ENCODE peak calls at places on chromosomes 11 and 22, in six cellular contexts. W, E, R, Q, H and C are unnamed samples.

GRCh38 chr11:46290598-46291309 is 13.3 kb downstream of the CREB3L1 start:
- DNase-seq in W (peak), E (no peak), R (peak), Q (no peak), H (peak), C (no peak)

GRCh38 chr11:126407101-126407521 is 51.6 kb downstream of the ST3GAL4 start:
- DNase-seq in W (no peak), E (no peak), R (no peak), Q (no peak), H (no peak), C (no peak)

GRCh38 chr11:106872246-106872645 is 146.0 kb downstream of the GUCY1A2 start:
- DNase-seq in W (no peak), E (no peak), R (no peak), Q (no peak), H (no peak), C (no peak)

GRCh38 chr11:110381214-110381613 is 48.5 kb upstream of the FDX1 start:
- DNase-seq in W (no peak), E (no peak), R (no peak), Q (no peak), H (no peak), C (no peak)

GRCh38 chr11:34395916-34396555 is 38.2 kb upstream of the ABTB2 start:
- DNase-seq in W (no peak), E (no peak), R (no peak), Q (no peak), H (no peak), C (no peak)

GRCh38 chr11:43708776-43709175 is 28.2 kb downstream of the HSD17B12 start:
- DNase-seq in W (no peak), E (no peak), R (peak), Q (no peak), H (no peak), C (no peak)

GRCh38 chr11:131763193-131763890 is 392.9 kb downstream of the NTM start:
- DNase-seq in W (no peak), E (no peak), R (peak), Q (no peak), H (no peak), C (no peak)

GRCh38 chr11:16871368-16871767 is 132.9 kb downstream of the C11orf58 start:
- DNase-seq in W (no peak), E (no peak), R (no peak), Q (no peak), H (no peak), C (no peak)

GRCh38 chr11:61061081-61061826 is 41.0 kb upstream of the CD5 start:
- DNase-seq in W (no peak), E (peak), R (no peak), Q (no peak), H (no peak), C (peak)

GRCh38 chr11:119624102-119624615 is 104.8 kb downstream of the NECTIN1 start:
- DNase-seq in W (peak), E (no peak), R (peak), Q (no peak), H (no peak), C (no peak)

GRCh38 chr11:67010296-67010905 is 12.5 kb upstream of the SYT12 start:
- DNase-seq in W (no peak), E (no peak), R (peak), Q (no peak), H (no peak), C (no peak)

GRCh38 chr22:41857160-41857859 is 24.4 kb downstream of the SREBF2 start:
- DNase-seq in W (peak), E (peak), R (peak), Q (peak), H (peak), C (peak)

GRCh38 chr11:57203359-57203758 is 21.6 kb downstream of the LRRC55 start:
- DNase-seq in W (no peak), E (no peak), R (peak), Q (no peak), H (no peak), C (no peak)

GRCh38 chr11:98110030-98110429 is 910.7 kb upstream of the CNTN5 start:
- DNase-seq in W (no peak), E (no peak), R (no peak), Q (no peak), H (no peak), C (no peak)

GRCh38 chr11:98104249-98104648 is 916.5 kb upstream of the CNTN5 start:
- DNase-seq in W (no peak), E (no peak), R (no peak), Q (no peak), H (no peak), C (no peak)

GRCh38 chr11:98107736-98108135 is 913.0 kb upstream of the CNTN5 start:
- DNase-seq in W (no peak), E (no peak), R (no peak), Q (no peak), H (no peak), C (no peak)
- TF ChIP-seq POLR2AphosphoS5 in W (no peak), E (no peak), R (no peak), Q (no peak), H (no peak), C (no peak)

DNA sequence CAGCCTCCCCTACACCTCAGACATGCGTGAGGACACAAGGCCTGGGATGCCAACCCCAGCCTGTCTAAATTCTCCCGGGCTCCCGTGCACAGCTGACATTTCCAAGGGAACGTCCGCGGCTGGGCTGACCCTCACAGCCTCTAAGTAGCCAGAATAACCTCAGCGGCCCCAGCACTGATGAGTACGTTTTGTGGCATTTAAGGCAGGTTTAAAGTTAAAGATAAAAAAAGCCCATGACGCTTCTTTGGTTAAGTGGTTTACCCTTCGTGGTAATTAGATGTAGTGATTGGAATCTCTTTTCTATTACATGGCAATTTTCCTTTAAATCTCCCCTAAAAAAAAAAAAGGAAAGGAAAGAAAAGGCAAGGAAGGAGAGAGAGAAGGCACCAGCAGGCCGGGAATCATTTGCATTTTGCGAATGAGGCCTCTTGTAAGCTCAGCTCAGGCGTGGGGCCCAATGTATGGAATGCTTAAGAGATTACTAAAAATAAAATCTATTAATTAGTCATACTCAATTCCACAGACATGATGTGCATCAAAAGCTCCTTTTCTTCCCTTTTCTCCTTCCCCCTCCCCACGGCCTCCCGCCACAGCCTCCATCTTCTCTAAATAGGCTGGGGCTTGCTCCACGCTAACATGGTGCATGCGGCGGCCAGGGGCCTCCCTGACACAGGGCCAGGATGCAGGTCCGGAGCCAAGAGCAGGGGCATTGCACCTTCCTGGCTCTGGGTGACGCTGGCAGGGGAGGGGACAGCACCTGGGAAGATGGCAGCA is 44.1 kb downstream of the MACROD1 start:
- DNase-seq in W (no peak), E (no peak), R (no peak), Q (no peak), H (no peak), C (no peak)
- TF ChIP-seq CTCF in W (no peak), E (no peak), R (no peak), Q (no peak), H (no peak), C (no peak)

GRCh38 chr11:118258410-118258809 is 5.7 kb downstream of the MPZL2 start:
- DNase-seq in W (no peak), E (no peak), R (no peak), Q (no peak), H (no peak), C (no peak)
- TF ChIP-seq GABPA in W (no peak), E (no peak), R (no peak), Q (no peak), H (no peak), C (no peak)

DNA sequence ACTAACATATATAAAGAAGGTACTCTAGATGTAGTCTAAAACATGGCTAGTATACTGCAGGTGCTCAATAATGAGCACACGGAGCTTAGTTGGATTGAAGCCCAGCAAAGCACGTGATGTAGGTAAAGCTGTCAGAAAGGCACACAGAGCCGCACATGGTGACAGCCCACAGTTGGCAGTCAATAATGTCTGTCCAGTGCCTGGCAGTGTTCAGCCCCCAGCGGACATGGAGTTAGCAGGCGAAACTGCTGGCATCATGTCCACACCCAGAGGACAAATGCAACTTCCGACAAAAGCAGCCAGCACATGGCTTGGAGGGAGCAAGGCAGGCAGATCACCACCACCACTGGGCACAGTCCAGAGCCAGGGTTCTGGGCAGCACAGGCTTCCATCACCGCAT is 43.5 kb upstream of the H19 start:
- DNase-seq in W (no peak), E (no peak), R (no peak), Q (no peak), H (no peak), C (no peak)
- TF ChIP-seq POLR2AphosphoS5 in W (no peak), E (no peak), R (no peak), Q (no peak), H (no peak), C (no peak)

DNA sequence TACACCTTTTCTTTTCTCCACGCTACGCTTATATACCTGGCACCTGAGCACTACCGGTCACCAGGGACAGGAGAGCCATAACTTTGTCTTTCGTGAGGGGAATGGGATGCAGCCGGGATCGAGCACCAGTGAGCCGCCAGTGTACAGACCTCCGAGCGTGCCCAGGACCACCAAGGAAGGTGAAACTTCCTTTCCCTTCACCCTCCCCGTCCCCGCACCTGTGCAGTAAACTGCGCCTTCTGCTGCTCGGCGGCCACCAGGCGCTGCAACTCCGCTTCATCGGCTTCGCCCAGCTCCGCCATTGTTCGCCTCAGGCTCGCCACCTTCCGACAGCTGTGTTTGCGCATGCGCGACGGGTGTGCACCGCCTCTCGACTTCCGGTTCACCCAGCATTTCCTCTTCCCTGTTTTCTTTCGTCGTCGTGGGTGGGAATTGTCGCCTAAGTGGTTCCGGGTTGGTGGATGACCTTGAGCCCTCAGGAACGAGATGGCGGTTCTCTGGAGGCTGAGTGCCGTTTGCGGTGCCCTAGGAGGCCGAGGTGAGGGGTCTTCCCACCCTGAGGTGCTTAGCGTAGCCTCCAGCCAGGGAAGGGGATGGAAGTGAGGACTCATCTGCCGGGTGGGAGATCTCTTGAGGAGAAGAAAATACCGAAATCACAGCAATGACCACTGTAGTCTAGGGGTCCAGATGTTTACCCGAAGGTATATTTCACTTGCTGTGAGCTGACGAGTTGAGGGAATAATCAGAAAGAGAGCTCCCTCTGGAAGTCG is at the start of the genes SDHD and TIMM8B:
- DNase-seq in W (peak), E (peak), R (peak), Q (peak), H (peak), C (peak)
- TF ChIP-seq CTCF in W (peak), E (peak), R (peak), Q (peak), H (no peak), C (no peak)